ENCODE peak calls at places on chromosomes 6 and 20, in seven cellular contexts. E is B cell, O is fibroblast of mammary gland, C is globus pallidus, P is left ventricle myocardium inferior, J is progenitor cell of endocrine pancreas, X is AG09309. R is an unnamed sample.

GRCh38 chr6:139801571-139802321 is 427.3 kb upstream of the CITED2 start:
- DNase-seq in E (no peak), O (peak; percentile 36), C (no peak), P (no peak), J (no peak), X (no peak), R (no peak)

GRCh38 chr20:24772667-24773066 is 176.4 kb upstream of the CST7 start:
- DNase-seq in E (no peak), O (no peak), C (no peak), P (no peak), J (no peak), X (no peak), R (no peak)

GRCh38 chr6:155026366-155027045 is 31.4 kb downstream of the TIAM2 start:
- DNase-seq in E (no peak), O (peak; percentile 97), C (no peak), P (no peak), J (no peak), X (peak; percentile 77), R (peak; percentile 64)

GRCh38 chr6:56475736-56476457 is 166.8 kb downstream of the DST start:
- DNase-seq in E (no peak), O (no peak), C (peak; percentile 11), P (peak; percentile 20), J (no peak), X (no peak), R (peak; percentile 82)

GRCh38 chr6:57313711-57314471 is 3.5 kb upstream of the PRIM2 start:
- DNase-seq in E (no peak), O (peak; percentile 99), C (no peak), P (no peak), J (no peak), X (peak; percentile 100), R (peak; percentile 32)

GRCh38 chr20:49863666-49864065 is 51.0 kb downstream of the SLC9A8 start:
- DNase-seq in E (no peak), O (no peak), C (no peak), P (no peak), J (no peak), X (no peak), R (no peak)

GRCh38 chr6:128112494-128112893 is 211.6 kb upstream of the THEMIS start:
- DNase-seq in E (no peak), O (peak; percentile 1), C (no peak), P (no peak), J (no peak), X (no peak), R (no peak)

GRCh38 chr6:131038612-131039344 is 24.3 kb downstream of the EPB41L2 start:
- DNase-seq in E (no peak), O (peak; percentile 50), C (no peak), P (no peak), J (no peak), X (no peak), R (no peak)

GRCh38 chr6:162032620-162033019 is 694.9 kb downstream of the PRKN start:
- DNase-seq in E (no peak), O (peak; percentile 89), C (no peak), P (no peak), J (no peak), X (no peak), R (no peak)

GRCh38 chr20:38110525-38111178 is 54.4 kb downstream of the TGM2 start:
- DNase-seq in E (no peak), O (no peak), C (no peak), P (no peak), J (no peak), X (no peak), R (no peak)

GRCh38 chr20:63973636-63974401 is 4.1 kb upstream of the ZNF512B start:
- DNase-seq in E (peak; percentile 76), O (peak; percentile 76), C (peak; percentile 79), P (peak; percentile 89), J (peak; percentile 90), X (no peak), R (peak; percentile 82)

GRCh38 chr6:160455484-160456213 is 107.5 kb downstream of the SLC22A3 start:
- DNase-seq in E (peak; percentile 66), O (peak; percentile 61), C (peak; percentile 52), P (peak; percentile 45), J (peak; percentile 71), X (no peak), R (peak; percentile 62)

GRCh38 chr20:22771706-22772105 is 187.3 kb upstream of the FOXA2 start:
- DNase-seq in E (no peak), O (no peak), C (no peak), P (no peak), J (no peak), X (no peak), R (no peak)

GRCh38 chr6:150119256-150119655 is 23.6 kb upstream of the PPP1R14C start:
- DNase-seq in E (no peak), O (no peak), C (no peak), P (no peak), J (no peak), X (no peak), R (no peak)

GRCh38 chr6:35402136-35402855 is 49.8 kb upstream of the FANCE start:
- DNase-seq in E (no peak), O (no peak), C (no peak), P (no peak), J (no peak), X (no peak), R (peak; percentile 34)

GRCh38 chr20:18839507-18840247 is 26.1 kb downstream of the SCP2D1 start:
- DNase-seq in E (no peak), O (no peak), C (no peak), P (no peak), J (no peak), X (no peak), R (no peak)

GRCh38 chr20:45611054-45611453 is 18.5 kb upstream of the WFDC10A start:
- DNase-seq in E (no peak), O (peak; percentile 94), C (no peak), P (no peak), J (no peak), X (peak; percentile 81), R (no peak)

GRCh38 chr6:159941286-159942113 is 27.4 kb upstream of the IGF2R start:
- DNase-seq in E (no peak), O (peak; percentile 69), C (peak; percentile 23), P (no peak), J (no peak), X (no peak), R (peak; percentile 35)